ENCODE peak calls at places on chromosome 1, in four cellular contexts. J is hepatocyte, H is IMR-90, X is neural progenitor cell. A is an unnamed sample.

GRCh38 chr1:207952617-207953542 is 42.0 kb upstream of the CD34 start:
- DNase-seq in J (no peak), H (no peak), X (no peak), A (no peak)

GRCh38 chr1:8078176-8078671 is 52.1 kb upstream of the ERRFI1 start:
- DNase-seq in J (peak), H (peak), X (no peak), A (no peak)

GRCh38 chr1:19643602-19644419 is at the start of gene NBL1:
- DNase-seq in J (peak), H (peak), X (peak), A (no peak)

GRCh38 chr1:230797376-230798186 is 50.4 kb downstream of the CAPN9 start:
- DNase-seq in J (peak), H (peak), X (peak), A (peak)

GRCh38 chr1:93995837-93996526 is 86.8 kb upstream of the GCLM start:
- DNase-seq in J (no peak), H (no peak), X (no peak), A (peak)

GRCh38 chr1:52057245-52057644 is 1.1 kb downstream of the BTF3L4 start:
- DNase-seq in J (no peak), H (no peak), X (no peak), A (no peak)

GRCh38 chr1:32701951-32702598 is 495 bp downstream of the SYNC start:
- DNase-seq in J (no peak), H (peak), X (peak), A (no peak)

GRCh38 chr1:47866631-47867446 is 130.3 kb downstream of the TRABD2B start:
- DNase-seq in J (peak), H (no peak), X (no peak), A (no peak)

GRCh38 chr1:202234331-202235002 is 40.9 kb downstream of the LGR6 start:
- DNase-seq in J (no peak), H (peak), X (no peak), A (no peak)

GRCh38 chr1:91091812-91092211 is 70.0 kb upstream of the ZNF644 start:
- DNase-seq in J (no peak), H (no peak), X (no peak), A (no peak)

GRCh38 chr1:234546890-234547788 is 62.8 kb downstream of the IRF2BP2 start:
- DNase-seq in J (no peak), H (peak), X (no peak), A (no peak)

GRCh38 chr1:154483941-154484803 is 17.8 kb upstream of the TDRD10 start:
- DNase-seq in J (peak), H (peak), X (no peak), A (no peak)

GRCh38 chr1:173506437-173506836 is 29.3 kb downstream of the PRDX6 start:
- DNase-seq in J (peak), H (no peak), X (no peak), A (no peak)

GRCh38 chr1:66351474-66351873 is 182.5 kb upstream of the SGIP1 start:
- DNase-seq in J (no peak), H (peak), X (no peak), A (no peak)

GRCh38 chr1:232982238-232982944 is 32.0 kb downstream of the NTPCR start:
- DNase-seq in J (no peak), H (peak), X (no peak), A (no peak)

GRCh38 chr1:81920245-81920740 is 119.6 kb downstream of the ADGRL2 start:
- DNase-seq in J (peak), H (peak), X (peak), A (no peak)
- H2AFZ ChIP-seq in J (no peak), H (peak), X (no peak), A (no peak)

GRCh38 chr1:112849967-112850641 is 105.9 kb downstream of the SLC16A1 start:
- DNase-seq in J (no peak), H (no peak), X (no peak), A (no peak)
- H2AFZ ChIP-seq in J (peak), H (peak), X (peak), A (no peak)

GRCh38 chr1:198178615-198179014 is 21.8 kb downstream of the NEK7 start:
- DNase-seq in J (no peak), H (no peak), X (no peak), A (no peak)
- H2AFZ ChIP-seq in J (no peak), H (no peak), X (no peak), A (no peak)

GRCh38 chr1:41418868-41419583 is 57.8 kb downstream of the FOXO6 start:
- DNase-seq in J (peak), H (peak), X (peak), A (no peak)
- H2AFZ ChIP-seq in J (no peak), H (peak), X (no peak), A (no peak)

GRCh38 chr1:67560580-67561285 is 124.3 kb upstream of the GADD45A start:
- DNase-seq in J (no peak), H (peak), X (no peak), A (no peak)

GRCh38 chr1:67557731-67558448 is 127.1 kb upstream of the GADD45A start:
- DNase-seq in J (no peak), H (no peak), X (no peak), A (peak)

GRCh38 chr1:67556297-67556900 is 126.2 kb upstream of the SERBP1 start:
- DNase-seq in J (no peak), H (no peak), X (no peak), A (no peak)

GRCh38 chr1:67559222-67559700 is 125.7 kb upstream of the GADD45A start:
- DNase-seq in J (no peak), H (peak), X (no peak), A (no peak)

GRCh38 chr1:67558449-67559193 is 126.4 kb upstream of the GADD45A start:
- DNase-seq in J (no peak), H (no peak), X (no peak), A (no peak)
- H2AFZ ChIP-seq in J (no peak), H (peak), X (no peak), A (no peak)

DNA sequence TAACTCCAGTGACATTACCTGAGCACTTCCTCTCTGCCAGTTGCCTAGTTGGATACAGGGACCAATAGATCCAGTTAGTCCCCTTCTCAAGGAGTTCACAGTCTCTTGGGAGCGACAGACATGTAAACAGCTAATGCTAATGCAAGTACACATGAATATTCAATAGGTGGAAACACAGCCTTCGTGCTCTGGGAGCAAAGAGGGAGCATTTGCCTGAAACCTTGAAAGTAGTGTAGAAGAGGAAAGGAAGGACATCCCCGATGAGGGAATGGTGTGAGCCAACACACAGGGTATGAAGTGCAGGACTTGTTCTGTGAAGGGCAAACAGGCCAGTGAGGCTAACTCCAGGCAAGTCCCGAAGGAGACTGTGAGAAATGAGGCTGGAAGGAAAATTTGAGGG is 3.8 kb upstream of the TMEM222 start:
- DNase-seq in J (no peak), H (no peak), X (no peak), A (no peak)
- H2AFZ ChIP-seq in J (no peak), H (peak), X (peak), A (no peak)

GRCh38 chr1:41874350-41874749 is 44.4 kb downstream of the HIVEP3 start:
- DNase-seq in J (no peak), H (no peak), X (peak), A (peak)
- H2AFZ ChIP-seq in J (no peak), H (no peak), X (no peak), A (no peak)

GRCh38 chr1:171805395-171806115 is 24.1 kb downstream of the METTL13 start:
- DNase-seq in J (no peak), H (no peak), X (no peak), A (no peak)
- H2AFZ ChIP-seq in J (no peak), H (no peak), X (no peak), A (no peak)

GRCh38 chr1:176717052-176717754 is 254.2 kb downstream of the PAPPA2 start:
- DNase-seq in J (no peak), H (no peak), X (no peak), A (no peak)
- H2AFZ ChIP-seq in J (no peak), H (no peak), X (no peak), A (no peak)

GRCh38 chr1:229032455-229032854 is 238.5 kb upstream of the RAB4A start:
- DNase-seq in J (no peak), H (no peak), X (no peak), A (no peak)
- H2AFZ ChIP-seq in J (no peak), H (no peak), X (no peak), A (no peak)

A was measured in DND-41.